ENCODE peak calls at places on chromosomes 2 and 18, in four cellular contexts. G, F, R and A are unnamed samples. For H3K36me3, the result is how much of the 10 kb centered on the place peaks cover.

GRCh38 chr2:150495993-150496627 is 8.6 kb upstream of the RND3 start:
- DNase-seq in R (no peak), G (no peak), F (no peak), A (no peak)

GRCh38 chr2:162908567-162908966 is 70.0 kb upstream of the KCNH7 start:
- DNase-seq in G (no peak), F (no peak), R (no peak), A (no peak)

GRCh38 chr2:66574701-66575624 is 140.0 kb downstream of the MEIS1 start:
- DNase-seq in G (peak), F (peak), R (peak), A (peak)

GRCh38 chr2:226256237-226256636 is 543.4 kb downstream of the IRS1 start:
- DNase-seq in G (no peak), F (no peak), R (no peak), A (no peak)

GRCh38 chr2:183021613-183022012 is 16.6 kb downstream of the NCKAP1 start:
- DNase-seq in R (no peak), F (no peak), G (no peak), A (no peak)

GRCh38 chr2:41853427-41854191 is 194.2 kb upstream of the PKDCC start:
- DNase-seq in R (peak), G (no peak), F (peak), A (no peak)

GRCh38 chr2:84904717-84905174 is 710 bp upstream of the TMSB10 start:
- DNase-seq in R (peak), G (peak), F (peak), A (peak)

GRCh38 chr2:128474014-128474961 is 155.6 kb upstream of the HS6ST1 start:
- DNase-seq in F (no peak), R (no peak), G (no peak), A (peak)

GRCh38 chr2:192247456-192247855 is 52.7 kb upstream of the TMEFF2 start:
- DNase-seq in R (no peak), G (no peak), F (no peak), A (no peak)

GRCh38 chr2:160862226-160862625 is 298.0 kb upstream of the TANK start:
- DNase-seq in F (no peak), R (no peak), G (no peak), A (no peak)

GRCh38 chr2:197108758-197109157 is 182.3 kb upstream of the PGAP1 start:
- DNase-seq in G (peak), F (no peak), R (peak), A (no peak)

GRCh38 chr2:99754215-99754614 is 264.4 kb upstream of the REV1 start:
- DNase-seq in G (no peak), R (no peak), F (no peak), A (no peak)

GRCh38 chr2:237141556-237141955 is 55.9 kb downstream of the COPS8 start:
- DNase-seq in G (no peak), R (peak), F (no peak), A (peak)

GRCh38 chr18:13800505-13801259 is 23.3 kb upstream of the MC5R start:
- DNase-seq in R (peak), F (peak), G (peak), A (no peak)

GRCh38 chr2:18104583-18105224 is 226.2 kb downstream of the KCNS3 start:
- DNase-seq in R (no peak), G (no peak), F (no peak), A (no peak)

GRCh38 chr2:189217546-189217945 is 38.0 kb upstream of the COL5A2 start:
- DNase-seq in G (no peak), R (peak), F (no peak), A (no peak)

GRCh38 chr18:13471971-13472628 is 253.5 kb downstream of the LDLRAD4 start:
- DNase-seq in F (no peak), R (no peak), G (no peak), A (no peak)

GRCh38 chr2:121955313-121956211 is 200.1 kb downstream of the TSN start:
- DNase-seq in G (no peak), F (no peak), R (peak), A (no peak)

GRCh38 chr2:120864981-120865380 is 129.3 kb downstream of the GLI2 start:
- DNase-seq in R (no peak), F (no peak), G (peak), A (no peak)

GRCh38 chr18:35746826-35747339 is 165.3 kb downstream of the GALNT1 start:
- DNase-seq in R (no peak), F (no peak), G (no peak), A (no peak)

GRCh38 chr2:204545861-204546773 is 842 bp downstream of the PARD3B start:
- DNase-seq in F (no peak), R (peak), G (peak), A (no peak)

GRCh38 chr2:132645943-132646804 is 23.8 kb downstream of the LYPD1 start:
- DNase-seq in G (no peak), R (no peak), F (no peak), A (no peak)

GRCh38 chr18:26543368-26543767 is 5.0 kb downstream of the KCTD1 start:
- DNase-seq in R (peak), F (no peak), G (no peak), A (no peak)

GRCh38 chr2:237218756-237219155 is 133.1 kb downstream of the COPS8 start:
- DNase-seq in R (no peak), F (no peak), G (no peak), A (no peak)

GRCh38 chr18:61503688-61504087 is 170.5 kb downstream of the CDH20 start:
- DNase-seq in F (no peak), R (no peak), G (no peak), A (no peak)

GRCh38 chr2:172093416-172094318 is 8.4 kb downstream of the DLX1 start:
- DNase-seq in G (no peak), R (no peak), F (no peak), A (no peak)

GRCh38 chr2:98896416-98896815 is 39.6 kb downstream of the CRACDL start:
- DNase-seq in G (no peak), F (no peak), R (no peak), A (peak)

GRCh38 chr2:233288663-233289062 is 19.0 kb upstream of the SAG start:
- DNase-seq in R (no peak), G (no peak), F (no peak), A (no peak)

GRCh38 chr18:26686532-26686931 is 138.2 kb upstream of the KCTD1 start:
- DNase-seq in R (no peak), G (no peak), F (no peak), A (no peak)

GRCh38 chr2:3142961-3143571 is 234.6 kb downstream of the EIPR1 start:
- DNase-seq in R (peak), F (no peak), G (no peak), A (no peak)

GRCh38 chr18:59712311-59712710 is 15.1 kb upstream of the CCBE1 start:
- DNase-seq in F (no peak), G (no peak), R (no peak), A (no peak)

GRCh38 chr18:43526436-43527150 is 249.3 kb upstream of the SYT4 start:
- DNase-seq in F (no peak), G (no peak), R (no peak), A (no peak)

GRCh38 chr2:235542728-235543125 is 48.9 kb downstream of the AGAP1 start:
- DNase-seq in G (no peak), R (no peak), F (no peak), A (no peak)

GRCh38 chr2:79985145-79985544 is 319.4 kb downstream of the LRRTM1 start:
- DNase-seq in F (no peak), R (no peak), G (no peak), A (no peak)

GRCh38 chr2:63692002-63692606 is 103.3 kb downstream of the MDH1 start:
- DNase-seq in R (peak), G (no peak), F (peak), A (no peak)

GRCh38 chr18:21194871-21195771 is 46.9 kb upstream of the GREB1L start:
- DNase-seq in G (no peak), F (peak), R (no peak), A (no peak)

GRCh38 chr18:32770651-32771168 is 2.1 kb downstream of the KLHL14 start:
- DNase-seq in G (no peak), F (no peak), R (no peak), A (no peak)

GRCh38 chr18:48715651-48716354 is 177.0 kb downstream of the CTIF start:
- DNase-seq in F (no peak), R (peak), G (peak), A (no peak)
- TF ChIP-seq POLR2A in F (no peak), R (no peak), G (no peak), A (no peak)

DNA sequence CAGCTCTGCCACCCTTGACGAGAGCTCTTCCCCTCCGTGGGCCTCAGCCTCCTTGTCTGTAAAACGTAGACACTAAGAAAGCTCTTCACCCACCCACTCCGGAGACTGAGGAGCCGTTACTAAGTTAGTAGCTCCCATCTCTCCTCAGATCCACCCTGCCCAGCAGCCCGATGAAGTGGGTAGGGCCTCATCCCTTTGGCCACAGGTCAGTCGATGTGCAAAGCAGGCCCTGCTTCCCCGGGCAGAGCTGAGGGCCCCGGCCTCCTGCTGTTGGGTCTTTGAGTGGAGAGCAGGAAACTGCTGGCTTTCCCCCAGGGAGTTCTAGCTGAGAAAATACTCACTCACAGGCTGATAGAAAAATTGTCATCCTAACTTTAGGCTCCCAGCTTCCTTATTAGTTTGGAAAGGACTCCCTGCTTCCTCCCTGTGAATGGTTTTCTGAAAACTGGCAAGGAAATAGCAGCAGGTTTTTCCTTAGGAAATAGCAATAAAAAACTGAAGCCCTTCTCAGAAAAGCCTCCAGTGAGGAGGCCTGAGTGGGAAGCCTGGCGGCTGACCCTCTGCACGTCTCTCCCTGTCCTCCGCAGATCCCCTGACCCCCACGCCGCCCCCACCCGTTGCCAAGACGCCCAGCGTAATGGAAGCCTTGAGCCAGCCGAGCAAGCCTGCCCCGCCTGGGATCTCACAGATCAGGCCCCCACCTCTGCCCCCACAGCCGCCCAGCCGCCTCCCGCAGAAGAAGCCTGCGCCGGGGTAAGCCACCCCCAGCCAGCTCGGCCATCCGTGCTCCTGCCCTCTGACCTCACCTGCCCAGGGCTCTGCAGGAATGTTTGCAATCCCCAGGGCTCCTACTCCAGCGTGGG is 30.2 kb downstream of the ITGB1BP1 start:
- DNase-seq in F (no peak), R (no peak), G (no peak), A (no peak)
- H3K36me3 ChIP-seq in F (under half), R (under half), G (under half), A (under half)

GRCh38 chr2:178522950-178523595 is 42.8 kb downstream of the PLEKHA3 start:
- DNase-seq in G (peak), F (peak), R (peak), A (peak)
- TF ChIP-seq POLR2A in G (peak), F (peak), R (peak), A (no peak)

GRCh38 chr2:240400319-240401161 is 34.9 kb upstream of the GPC1 start:
- DNase-seq in G (peak), F (no peak), R (peak), A (no peak)

GRCh38 chr2:240399419-240400318 is 35.8 kb upstream of the GPC1 start:
- DNase-seq in G (no peak), F (no peak), R (peak), A (no peak)

GRCh38 chr2:240397924-240398611 is 37.4 kb upstream of the GPC1 start:
- DNase-seq in G (no peak), R (peak), F (no peak), A (no peak)

GRCh38 chr2:240397542-240397916 is 37.9 kb upstream of the GPC1 start:
- DNase-seq in G (peak), F (no peak), R (peak), A (no peak)

GRCh38 chr2:240398711-240399267 is 36.7 kb upstream of the GPC1 start:
- DNase-seq in R (peak), F (no peak), G (peak), A (no peak)
- H3K36me3 ChIP-seq in R (under half), F (under half), G (under half), A (under half)

GRCh38 chr2:70010222-70011111 is 49.0 kb upstream of the ASPRV1 start:
- DNase-seq in F (peak), G (peak), R (peak), A (peak)
- TF ChIP-seq POLR2A in F (no peak), G (no peak), R (no peak), A (no peak)